ENCODE peak calls at places on chromosome 1, in seven cellular contexts. O is left ventricle myocardium inferior; Z is HuH-7.5; N is WTC11; G is activated T-cell treated with anti-CD3 and anti-CD28 coated beads for 24 hours; P is activated CD4-positive, alpha-beta T cell treated with anti-CD3 and anti-CD28 coated beads for 24 hours; H is amniotic stem cell. D is an unnamed sample.

GRCh38 chr1:202438393-202439174 is 90.1 kb downstream of the PPP1R12B start:
- DNase-seq in O (no peak), P (no peak), G (no peak), N (no peak), H (no peak), Z (no peak), D (no peak)

GRCh38 chr1:1019122-1019999 is 559 bp upstream of the AGRN start:
- DNase-seq in O (peak), H (peak), G (peak), N (peak), P (peak), Z (peak), D (peak)

GRCh38 chr1:23751050-23751814 is 8.0 kb downstream of the ELOA start:
- DNase-seq in P (no peak), O (no peak), H (no peak), Z (peak), N (peak), G (peak), D (peak)

GRCh38 chr1:40592107-40592773 is 60.8 kb downstream of the ZNF684 start:
- DNase-seq in O (no peak), G (no peak), Z (no peak), P (no peak), H (no peak), N (no peak), D (peak)

GRCh38 chr1:231630558-231631205 is 4.1 kb downstream of the DISC1 start:
- DNase-seq in G (no peak), H (peak), O (no peak), N (no peak), P (no peak), Z (no peak), D (peak)

GRCh38 chr1:20028125-20028524 is 41.9 kb upstream of the PLA2G5 start:
- DNase-seq in G (no peak), N (no peak), H (no peak), Z (no peak), O (peak), P (no peak), D (no peak)

GRCh38 chr1:108570128-108570527 is 10.2 kb downstream of the EEIG2 start:
- DNase-seq in N (no peak), Z (peak), O (no peak), G (no peak), H (no peak), P (no peak), D (peak)

GRCh38 chr1:16175610-16176553 is 20.0 kb upstream of the EPHA2 start:
- DNase-seq in Z (no peak), G (no peak), O (peak), N (no peak), P (no peak), H (peak), D (peak)

GRCh38 chr1:223413216-223413615 is 20.0 kb downstream of the CCDC185 start:
- DNase-seq in H (no peak), P (no peak), Z (no peak), N (no peak), G (no peak), O (no peak), D (no peak)

GRCh38 chr1:203906932-203907331 is 45.5 kb downstream of the SNRPE start:
- DNase-seq in H (peak), P (no peak), G (no peak), O (no peak), Z (no peak), N (no peak), D (peak)

GRCh38 chr1:109509176-109510134 is at the start of gene AMIGO1:
- DNase-seq in H (no peak), N (peak), O (peak), G (peak), Z (peak), P (peak), D (peak)

GRCh38 chr1:30375156-30375555 is 348.2 kb downstream of the MATN1 start:
- DNase-seq in O (no peak), Z (no peak), G (no peak), H (no peak), N (no peak), P (no peak), D (no peak)

GRCh38 chr1:243942196-243943150 is 92.4 kb upstream of the AKT3 start:
- DNase-seq in P (no peak), G (no peak), Z (no peak), H (no peak), O (no peak), N (no peak), D (no peak)

GRCh38 chr1:54337928-54338327 is 68.3 kb downstream of the SSBP3 start:
- DNase-seq in Z (no peak), O (no peak), N (no peak), G (no peak), P (no peak), H (no peak), D (peak)

GRCh38 chr1:242468749-242469148 is 55.7 kb downstream of the PLD5 start:
- DNase-seq in Z (no peak), P (no peak), O (no peak), H (no peak), G (no peak), N (no peak), D (no peak)

GRCh38 chr1:8217011-8217711 is 100.8 kb upstream of the SLC45A1 start:
- DNase-seq in O (peak), G (peak), N (peak), H (no peak), P (no peak), Z (no peak), D (no peak)

GRCh38 chr1:116940809-116941640 is 31.3 kb downstream of the PTGFRN start:
- DNase-seq in N (no peak), G (no peak), P (no peak), Z (no peak), H (no peak), O (no peak), D (no peak)

GRCh38 chr1:41789616-41790330 is 128.9 kb downstream of the HIVEP3 start:
- DNase-seq in H (no peak), G (no peak), Z (no peak), N (no peak), P (no peak), O (no peak), D (no peak)

GRCh38 chr1:87880747-87881133 is 552.1 kb downstream of the LMO4 start:
- DNase-seq in Z (no peak), H (no peak), G (no peak), N (no peak), O (no peak), P (no peak), D (no peak)